ENCODE peak calls at places on chromosome 2, in six cellular contexts. A is astrocyte of the spinal cord, D is fibroblast of pulmonary artery, X is K562, L is brain microvascular endothelial cell, W is mucosa of descending colon. E is an unnamed sample.

GRCh38 chr2:46428911-46429436 is 50.4 kb upstream of the TMEM247 start:
- DNase-seq in A (no peak), D (no peak), X (peak; percentile 92), L (no peak), W (no peak), E (no peak)

GRCh38 chr2:99771691-99772333 is 282.0 kb upstream of the REV1 start:
- DNase-seq in A (no peak), D (no peak), X (peak; percentile 79), L (no peak), W (no peak), E (no peak)

GRCh38 chr2:174397773-174398172 is 2.2 kb downstream of the SCRN3 start:
- DNase-seq in A (no peak), D (no peak), X (no peak), L (no peak), W (no peak), E (no peak)

GRCh38 chr2:119645173-119645846 is 33.7 kb upstream of the TMEM177 start:
- DNase-seq in A (no peak), D (peak; percentile 59), X (no peak), L (peak; percentile 49), W (no peak), E (no peak)

GRCh38 chr2:36172828-36173227 is 182.8 kb upstream of the CRIM1 start:
- DNase-seq in A (peak; percentile 23), D (no peak), X (no peak), L (no peak), W (no peak), E (no peak)

GRCh38 chr2:144675331-144675730 is 155.4 kb upstream of the ZEB2 start:
- DNase-seq in A (no peak), D (no peak), X (no peak), L (no peak), W (no peak), E (no peak)

GRCh38 chr2:83953661-83954060 is 505.4 kb downstream of the SUCLG1 start:
- DNase-seq in A (no peak), D (no peak), X (no peak), L (no peak), W (no peak), E (no peak)

GRCh38 chr2:98601532-98602132 is 6.7 kb downstream of the COA5 start:
- DNase-seq in A (peak; percentile 46), D (peak; percentile 60), X (peak; percentile 49), L (peak; percentile 20), W (peak; percentile 30), E (no peak)

GRCh38 chr2:65316072-65316471 is 88.4 kb downstream of the ACTR2 start:
- DNase-seq in A (peak; percentile 69), D (peak; percentile 67), X (no peak), L (no peak), W (peak; percentile 30), E (peak; percentile 28)

GRCh38 chr2:238846503-238847431 is 1.1 kb upstream of the TWIST2 start:
- DNase-seq in A (peak; percentile 48), D (peak; percentile 38), X (no peak), L (no peak), W (no peak), E (no peak)

DNA sequence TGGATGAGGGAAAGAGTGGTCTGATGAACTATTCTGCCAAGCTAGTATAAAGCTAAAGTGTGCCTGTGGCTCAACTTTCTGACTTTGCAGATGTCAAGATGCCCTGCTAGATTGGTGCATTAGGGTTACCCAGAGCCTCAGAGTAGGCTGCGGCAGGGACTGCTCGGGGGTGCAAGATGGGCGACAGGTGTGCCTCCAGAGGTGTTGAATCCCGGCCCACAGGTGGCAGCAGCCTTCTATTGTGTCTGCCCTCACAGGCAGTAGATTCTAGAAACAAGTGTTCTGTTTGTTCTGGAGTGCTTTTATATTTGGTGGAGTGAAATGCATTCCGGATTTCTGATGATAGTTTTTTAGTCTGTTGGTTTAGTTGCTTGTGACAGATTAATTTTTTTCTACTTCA is 131.6 kb upstream of the IL1R2 start:
- DNase-seq in A (no peak), D (no peak), X (no peak), L (no peak), W (no peak), E (no peak)
- TF ChIP-seq CTCF in A (no peak), D (no peak), X (no peak), L (no peak), W (no peak), E (no peak)

DNA sequence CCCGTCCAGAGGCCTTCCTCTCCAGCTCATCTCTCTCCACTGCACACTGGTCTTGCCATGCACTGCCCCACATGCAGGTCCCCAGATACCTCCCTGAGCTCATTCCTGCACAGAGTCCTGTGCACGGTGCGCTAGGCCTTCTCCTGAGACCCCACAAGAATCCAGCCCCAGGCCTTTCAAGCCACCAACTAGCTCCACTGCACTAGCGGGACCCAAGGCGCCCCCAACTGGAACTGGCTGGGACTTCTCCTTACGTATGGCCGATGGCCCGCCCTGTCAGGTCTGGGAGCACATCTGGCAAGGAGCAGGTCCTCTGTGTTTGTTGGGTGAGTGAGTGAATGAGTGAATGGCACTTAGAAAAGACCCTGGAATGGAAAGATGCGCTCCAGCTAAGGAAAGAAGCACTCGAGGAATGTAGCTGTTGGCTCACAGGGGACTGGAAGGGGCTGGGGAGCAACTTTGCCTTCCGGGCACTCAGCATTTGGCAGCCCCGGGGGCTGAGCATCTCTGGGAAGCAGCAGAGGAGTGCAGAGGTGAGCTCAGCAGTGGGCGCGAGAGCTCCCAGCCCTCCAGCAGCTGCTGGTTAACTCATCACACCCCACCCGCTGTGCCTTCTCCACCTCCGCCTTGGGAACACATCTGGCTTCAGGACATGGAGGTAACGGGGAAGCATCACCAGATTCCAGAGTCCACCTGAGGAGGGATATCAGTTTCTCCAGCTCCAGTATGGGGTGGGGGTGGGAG is 223.1 kb downstream of the GLI2 start:
- DNase-seq in A (peak; percentile 9), D (no peak), X (peak; percentile 41), L (no peak), W (no peak), E (no peak)
- TF ChIP-seq CTCF in A (peak; percentile 46), D (peak; percentile 38), X (peak; percentile 64), L (peak; percentile 69), W (no peak), E (peak; percentile 19)

DNA sequence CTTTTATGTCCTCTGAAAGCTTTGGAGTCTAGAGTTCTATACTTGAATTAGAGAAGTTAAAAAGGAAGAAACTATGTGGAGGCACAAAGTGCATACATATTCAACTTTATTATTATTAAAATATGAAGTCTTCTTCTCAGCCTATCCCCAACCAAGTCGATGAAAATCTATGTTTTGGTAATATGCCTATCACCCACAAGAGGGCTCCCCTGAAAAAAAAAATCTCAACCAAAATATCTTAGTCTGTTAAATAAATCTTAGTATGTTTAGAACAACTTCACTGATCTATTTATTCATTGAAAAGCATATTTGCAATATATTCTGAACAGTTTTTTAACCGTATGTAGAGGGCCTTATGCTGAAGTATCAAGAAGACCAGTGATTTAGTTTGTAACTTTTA is 804.5 kb downstream of the TDRD15 start:
- DNase-seq in A (no peak), D (no peak), X (no peak), L (no peak), W (no peak), E (no peak)
- TF ChIP-seq CTCF in A (no peak), D (no peak), X (no peak), L (no peak), W (no peak), E (no peak)

DNA sequence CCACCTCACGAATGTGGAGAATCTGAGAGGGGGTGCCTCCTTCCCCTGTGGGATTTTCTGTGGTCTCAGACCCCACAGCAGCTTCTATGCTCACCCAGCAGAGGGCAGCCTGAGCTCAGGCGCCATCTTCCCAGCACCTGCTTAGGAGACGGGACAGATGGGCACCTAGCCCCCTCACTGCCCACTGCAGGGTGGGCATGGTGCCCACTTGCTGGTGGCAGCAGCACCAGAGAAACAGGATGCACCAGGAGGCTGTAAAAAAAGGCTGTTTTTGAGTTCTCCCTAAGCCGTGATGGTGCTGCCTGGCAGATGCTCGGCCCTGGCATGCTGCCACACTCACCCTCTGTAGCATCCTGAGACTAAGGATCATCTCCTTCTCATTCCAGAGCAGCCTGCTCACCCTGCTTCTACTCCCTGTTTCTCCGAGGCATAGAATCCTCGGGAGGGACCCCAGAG is 19.1 kb upstream of the SLC20A1 start:
- DNase-seq in A (peak; percentile 81), D (peak; percentile 79), X (peak; percentile 72), L (no peak), W (peak; percentile 62), E (no peak)
- TF ChIP-seq CTCF in A (peak; percentile 94), D (peak; percentile 89), X (peak; percentile 91), L (peak; percentile 97), W (peak; percentile 76), E (peak; percentile 94)

GRCh38 chr2:10447300-10448207 is 573 bp downstream of the ODC1 start:
- DNase-seq in A (peak; percentile 44), D (peak; percentile 40), X (peak; percentile 43), L (peak; percentile 30), W (peak; percentile 65), E (no peak)

GRCh38 chr2:10448208-10448645 is at the start of gene ODC1:
- DNase-seq in A (peak; percentile 93), D (peak; percentile 91), X (peak; percentile 98), L (peak; percentile 87), W (peak; percentile 97), E (peak; percentile 86)

GRCh38 chr2:10449481-10449831 is 1.3 kb upstream of the ODC1 start:
- DNase-seq in A (no peak), D (no peak), X (no peak), L (no peak), W (no peak), E (no peak)

GRCh38 chr2:10449838-10450691 is 1.9 kb upstream of the ODC1 start:
- DNase-seq in A (no peak), D (peak; percentile 33), X (no peak), L (no peak), W (peak; percentile 86), E (no peak)

DNA sequence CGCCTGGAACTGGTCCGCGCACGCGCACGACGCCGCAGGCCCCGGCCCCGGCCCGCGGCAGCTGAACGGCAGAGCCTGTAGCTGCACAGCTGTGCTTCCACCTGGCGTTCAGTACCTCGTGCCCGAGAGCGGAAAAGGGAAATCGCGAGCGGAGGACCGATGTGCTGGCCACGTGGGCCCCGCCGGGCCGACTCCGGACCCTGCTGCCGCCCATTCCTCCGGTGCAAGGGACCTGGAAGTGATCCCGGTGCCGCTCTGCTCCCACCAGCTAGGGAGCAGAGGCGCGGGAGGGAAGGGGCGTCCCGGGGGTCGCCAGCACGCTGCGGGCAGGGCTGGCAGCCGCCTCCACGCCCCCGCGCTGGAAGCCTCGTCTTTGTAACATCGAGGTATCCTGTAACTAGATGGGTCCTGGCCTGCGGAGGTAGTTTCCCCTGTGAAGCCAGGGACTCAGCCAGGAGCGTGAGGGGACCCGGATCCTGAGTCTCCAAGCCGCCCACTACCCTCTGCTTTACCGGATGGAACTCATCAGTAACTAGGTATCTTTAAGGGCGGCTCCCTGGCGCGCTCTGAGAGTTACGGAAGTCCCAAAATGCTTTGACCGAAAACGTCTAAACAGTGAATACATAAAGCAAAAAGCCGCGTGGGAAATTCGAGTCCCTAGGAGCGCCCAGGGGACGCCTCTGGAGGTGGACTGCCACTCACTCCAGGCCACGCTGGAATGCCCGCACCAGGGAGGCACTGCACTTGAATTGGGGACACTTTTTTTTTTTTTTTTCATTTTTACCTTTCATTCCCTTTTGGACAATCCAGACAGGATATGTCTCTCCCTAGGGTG is 736 bp upstream of the ODC1 start:
- DNase-seq in A (peak; percentile 85), D (peak; percentile 89), X (peak; percentile 40), L (peak; percentile 77), W (peak; percentile 92), E (no peak)
- TF ChIP-seq CTCF in A (peak; percentile 24), D (no peak), X (peak; percentile 26), L (peak; percentile 27), W (no peak), E (no peak)

GRCh38 chr2:95207111-95207961 is at the start of gene ZNF892:
- DNase-seq in A (peak; percentile 91), D (peak; percentile 90), X (peak; percentile 85), L (peak; percentile 86), W (peak; percentile 94), E (peak; percentile 62)
- TF ChIP-seq CTCF in A (peak; percentile 37), D (peak; percentile 17), X (peak; percentile 81), L (peak; percentile 45), W (no peak), E (peak; percentile 50)

E was measured in AG09319.